ENCODE peak calls at places on chromosomes 7 and 10, in four cellular contexts. Q is right atrium auricular region, F is dorsolateral prefrontal cortex, M is suprapubic skin. H is an unnamed sample.

GRCh38 chr7:148872198-148872597 is 11.9 kb downstream of the EZH2 start:
- DNase-seq in M (no peak), F (no peak), Q (no peak), H (no peak)

GRCh38 chr7:7830122-7830878 is 111.9 kb upstream of the RPA3 start:
- DNase-seq in M (no peak), F (no peak), Q (no peak), H (no peak)

GRCh38 chr10:97355571-97355975 is 21.0 kb upstream of the FRAT2 start:
- DNase-seq in F (peak), Q (no peak), M (no peak), H (no peak)

GRCh38 chr10:4431114-4431862 is 394.7 kb upstream of the AKR1E2 start:
- DNase-seq in F (no peak), Q (no peak), M (no peak), H (no peak)

GRCh38 chr10:43140414-43140813 is 2.2 kb downstream of the CSGALNACT2 start:
- DNase-seq in F (no peak), M (no peak), Q (no peak), H (no peak)

GRCh38 chr10:119542357-119542989 is at the start of gene RGS10:
- DNase-seq in Q (no peak), F (no peak), M (peak), H (no peak)

GRCh38 chr7:69599879-69600764 is 1.8 kb downstream of the AUTS2 start:
- DNase-seq in Q (no peak), F (no peak), M (no peak), H (no peak)

GRCh38 chr10:93600861-93601773 is at the start of gene RBP4:
- DNase-seq in M (no peak), Q (no peak), F (no peak), H (no peak)

GRCh38 chr10:96921655-96922054 is 89.6 kb downstream of the LCOR start:
- DNase-seq in M (no peak), F (no peak), Q (no peak), H (no peak)

GRCh38 chr10:69494626-69495558 is 43.6 kb downstream of the TSPAN15 start:
- DNase-seq in M (peak), F (peak), Q (no peak), H (peak)

GRCh38 chr7:46775020-46775419 is 806.9 kb downstream of the TNS3 start:
- DNase-seq in M (no peak), F (no peak), Q (no peak), H (no peak)

GRCh38 chr7:114416089-114416990 is 1.7 kb downstream of the FOXP2 start:
- DNase-seq in M (no peak), Q (no peak), F (no peak), H (no peak)

GRCh38 chr7:100763556-100764140 is 30.3 kb downstream of the ZAN start:
- DNase-seq in F (no peak), M (no peak), Q (no peak), H (no peak)

GRCh38 chr10:122307669-122308486 is 36.8 kb downstream of the BTBD16 start:
- DNase-seq in F (no peak), M (peak), Q (peak), H (no peak)

GRCh38 chr7:89334785-89335184 is 539.2 kb upstream of the TEX47 start:
- DNase-seq in M (no peak), F (no peak), Q (no peak), H (no peak)

GRCh38 chr7:16753932-16754571 is 497 bp downstream of the TSPAN13 start:
- DNase-seq in F (no peak), Q (no peak), M (peak), H (peak)

GRCh38 chr7:12199363-12199762 is 11.7 kb upstream of the TMEM106B start:
- DNase-seq in Q (no peak), M (no peak), F (no peak), H (no peak)

GRCh38 chr10:101961591-101962498 is 94.1 kb downstream of the ARMH3 start:
- DNase-seq in F (no peak), M (no peak), Q (peak), H (no peak)

GRCh38 chr7:141402277-141402996 is 148.8 kb upstream of the AGK start:
- DNase-seq in F (no peak), Q (no peak), M (no peak), H (no peak)

GRCh38 chr10:46314046-46314445 is 27.2 kb downstream of the ANTXRL start:
- DNase-seq in M (no peak), Q (no peak), F (no peak), H (no peak)

GRCh38 chr7:133650487-133651292 is 397.8 kb downstream of the EXOC4 start:
- DNase-seq in F (no peak), M (no peak), Q (no peak), H (no peak)

GRCh38 chr10:35716776-35717175 is 74.7 kb upstream of the FZD8 start:
- DNase-seq in M (no peak), Q (no peak), F (no peak), H (no peak)

GRCh38 chr10:53006663-53007610 is 234.4 kb upstream of the MBL2 start:
- DNase-seq in M (no peak), Q (no peak), F (no peak), H (no peak)

GRCh38 chr10:5639066-5639465 is 27.3 kb downstream of the ASB13 start:
- DNase-seq in Q (no peak), F (no peak), M (no peak), H (no peak)

GRCh38 chr10:34723746-34724145 is 91.3 kb downstream of the PARD3 start:
- DNase-seq in M (no peak), F (no peak), Q (no peak), H (no peak)

GRCh38 chr10:129771576-129772471 is 192.2 kb downstream of the EBF3 start:
- DNase-seq in F (no peak), Q (peak), M (peak), H (no peak)

GRCh38 chr10:106551501-106551900 is 613.0 kb downstream of the SORCS1 start:
- DNase-seq in M (no peak), F (no peak), Q (no peak), H (no peak)

GRCh38 chr10:106547047-106547635 is 617.4 kb downstream of the SORCS1 start:
- DNase-seq in M (no peak), F (no peak), Q (no peak), H (no peak)

GRCh38 chr10:106548832-106549231 is 615.7 kb downstream of the SORCS1 start:
- DNase-seq in F (no peak), M (no peak), Q (no peak), H (no peak)
- H3K27ac ChIP-seq in F (no peak), M (no peak), Q (no peak), H (no peak)

DNA sequence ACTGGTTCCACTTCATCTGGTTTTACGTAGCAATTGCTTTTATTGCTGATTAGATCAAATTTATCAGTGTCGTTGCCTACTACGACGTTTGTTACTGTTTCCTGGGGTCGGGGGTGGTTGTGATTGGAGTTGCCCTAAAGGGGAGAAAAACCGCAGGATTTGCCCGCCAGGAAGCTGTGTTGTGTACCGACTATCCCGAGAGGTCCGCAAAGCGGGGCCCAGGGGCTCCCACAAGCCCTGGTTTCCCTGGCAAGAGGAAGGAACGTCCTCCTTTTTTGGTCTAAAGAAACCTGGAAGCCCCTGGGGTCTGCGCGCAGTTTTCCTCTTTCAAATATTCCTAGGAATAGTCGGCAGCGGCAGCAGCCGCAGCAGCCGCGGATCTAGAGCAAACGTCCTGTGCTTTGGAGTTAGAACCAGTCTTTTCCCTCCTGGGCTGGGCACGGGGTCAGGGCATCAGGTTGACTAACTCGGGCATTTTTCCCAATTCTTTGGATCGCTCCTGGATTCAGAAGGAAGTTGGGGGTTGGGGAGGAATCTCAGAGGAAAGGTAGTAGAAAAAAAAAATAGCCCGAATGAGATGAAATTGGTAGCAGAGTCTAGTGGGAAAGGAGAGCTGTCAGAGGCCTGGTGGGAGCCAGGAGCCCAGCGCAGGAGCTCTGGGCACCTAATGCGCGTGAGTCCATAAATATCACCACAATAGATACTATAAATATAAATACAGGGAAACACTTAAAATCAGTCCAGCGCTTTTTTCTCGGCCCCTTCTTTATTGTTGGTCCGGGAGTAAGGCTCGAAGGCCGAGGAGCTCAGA is 4.6 kb downstream of the VAX1 start:
- DNase-seq in F (no peak), Q (no peak), M (no peak), H (no peak)
- H3K27ac ChIP-seq in F (peak), Q (no peak), M (no peak), H (no peak)

GRCh38 chr10:88106348-88106747 is 242.9 kb downstream of the PTEN start:
- DNase-seq in M (no peak), F (no peak), Q (no peak), H (no peak)
- H3K27ac ChIP-seq in M (no peak), F (no peak), Q (no peak), H (no peak)

GRCh38 chr7:38478404-38478803 is 152.8 kb downstream of the AMPH start:
- DNase-seq in F (no peak), Q (no peak), M (no peak), H (no peak)

GRCh38 chr7:38477333-38477732 is 153.8 kb downstream of the AMPH start:
- DNase-seq in M (no peak), F (no peak), Q (no peak), H (no peak)

GRCh38 chr7:38482521-38482920 is 148.7 kb downstream of the AMPH start:
- DNase-seq in Q (no peak), M (no peak), F (no peak), H (no peak)

GRCh38 chr7:38476764-38477163 is 154.4 kb downstream of the AMPH start:
- DNase-seq in M (no peak), F (no peak), Q (no peak), H (no peak)
- H3K27ac ChIP-seq in M (no peak), F (no peak), Q (no peak), H (no peak)

DNA sequence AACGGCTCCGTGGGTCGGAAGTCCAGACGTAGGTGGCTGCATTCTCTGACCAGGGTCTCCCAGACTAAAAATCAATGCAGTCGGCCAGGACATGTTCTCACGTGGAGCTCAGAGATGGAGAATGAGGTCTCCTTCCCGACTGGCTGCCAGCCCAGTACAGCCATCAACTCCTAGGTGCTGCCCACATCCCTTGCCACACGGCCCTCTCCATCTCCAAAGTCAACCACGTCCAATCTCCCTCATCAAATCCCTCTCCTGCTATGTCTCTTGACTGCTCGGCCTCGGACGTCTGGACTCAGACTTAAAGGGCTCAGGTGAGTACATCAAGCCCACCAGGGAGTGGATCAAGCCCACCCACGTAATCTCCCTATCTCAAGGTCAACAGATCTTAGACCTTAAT is 6.9 kb downstream of the MAD1L1 start:
- DNase-seq in Q (no peak), M (no peak), F (no peak), H (no peak)
- H3K27ac ChIP-seq in Q (no peak), M (peak), F (no peak), H (no peak)

GRCh38 chr10:70672993-70673928 is 955 bp downstream of the ADAMTS14 start:
- DNase-seq in M (no peak), Q (no peak), F (no peak), H (no peak)
- H3K27ac ChIP-seq in M (peak), Q (peak), F (peak), H (peak)

DNA sequence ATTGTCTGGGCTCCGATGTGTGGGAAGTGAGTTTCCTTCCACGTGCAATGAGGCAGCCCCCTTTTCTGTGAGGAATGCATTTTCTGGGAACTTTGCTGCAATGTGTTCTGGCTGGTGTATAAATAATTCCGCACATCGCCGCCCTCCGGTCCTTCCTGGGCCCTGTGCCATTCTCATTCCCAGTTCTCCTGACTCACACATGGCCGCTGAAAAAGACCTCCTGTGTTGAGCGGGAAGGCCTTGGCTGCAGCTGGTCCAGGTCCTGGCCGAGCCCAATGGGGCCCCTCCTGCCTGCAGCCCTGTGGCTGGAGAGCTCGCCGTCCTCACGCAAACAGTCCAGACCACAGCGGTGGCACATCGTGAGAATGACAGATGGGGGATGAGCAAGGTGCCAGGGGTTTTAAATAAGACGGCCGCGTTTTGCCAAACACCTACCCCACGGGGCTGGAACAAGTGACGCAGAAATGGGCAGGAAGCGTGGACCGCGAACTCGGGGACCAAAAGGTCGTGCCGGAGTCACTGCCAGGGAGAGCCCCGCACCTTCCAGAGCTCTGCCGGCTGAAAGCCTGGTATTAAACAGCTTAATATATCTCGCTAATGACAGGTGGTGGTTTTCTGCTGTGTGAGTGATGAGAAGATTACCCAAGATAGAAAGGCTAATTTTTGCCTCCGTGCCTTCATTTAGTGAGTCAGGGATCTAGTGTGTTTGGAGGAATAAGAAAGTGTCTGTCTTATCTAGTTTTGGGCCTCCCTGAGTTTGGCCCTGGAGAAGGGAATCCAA is 37.0 kb downstream of the FAM20C start:
- DNase-seq in F (peak), Q (peak), M (no peak), H (no peak)
- H3K27ac ChIP-seq in F (peak), Q (peak), M (peak), H (peak)

H was measured in substantia nigra.